ENCODE peak calls at places on chromosome 18, in five cellular contexts. One of them, this sample, is unnamed.

GRCh38 chr18:50190926-50191325 is 4.0 kb downstream of the MYO5B start:
- DNase-seq in T47D: no peak
- DNase-seq in H4: no peak
- DNase-seq in fibroblast of pulmonary artery: no peak
- DNase-seq in HCEC 1CT: no peak
- DNase-seq in this sample: no peak

GRCh38 chr18:48543228-48543627 is 4.4 kb downstream of the CTIF start:
- DNase-seq in T47D: no peak
- DNase-seq in H4: peak
- DNase-seq in fibroblast of pulmonary artery: no peak
- DNase-seq in HCEC 1CT: no peak
- DNase-seq in this sample: no peak

GRCh38 chr18:33183136-33183535 is 257.4 kb downstream of the CCDC178 start:
- DNase-seq in T47D: no peak
- DNase-seq in H4: no peak
- DNase-seq in fibroblast of pulmonary artery: no peak
- DNase-seq in HCEC 1CT: no peak
- DNase-seq in this sample: no peak

GRCh38 chr18:41484069-41484468 is 471.0 kb upstream of the PIK3C3 start:
- DNase-seq in T47D: no peak
- DNase-seq in H4: no peak
- DNase-seq in fibroblast of pulmonary artery: no peak
- DNase-seq in HCEC 1CT: no peak
- DNase-seq in this sample: no peak

GRCh38 chr18:24189664-24190346 is 50.9 kb downstream of the CABYR start:
- DNase-seq in T47D: no peak
- DNase-seq in H4: no peak
- DNase-seq in fibroblast of pulmonary artery: no peak
- DNase-seq in HCEC 1CT: no peak
- DNase-seq in this sample: no peak

GRCh38 chr18:36903215-36903928 is 74.4 kb downstream of the KIAA1328 start:
- DNase-seq in T47D: no peak
- DNase-seq in H4: no peak
- DNase-seq in fibroblast of pulmonary artery: peak
- DNase-seq in HCEC 1CT: no peak
- DNase-seq in this sample: peak

GRCh38 chr18:31100598-31101147 is 1.5 kb downstream of the DSC2 start:
- DNase-seq in T47D: peak
- DNase-seq in H4: no peak
- DNase-seq in fibroblast of pulmonary artery: peak
- DNase-seq in HCEC 1CT: no peak
- DNase-seq in this sample: no peak

GRCh38 chr18:10851824-10852225 is 297.5 kb downstream of the PIEZO2 start:
- DNase-seq in T47D: peak
- DNase-seq in H4: peak
- DNase-seq in fibroblast of pulmonary artery: peak
- DNase-seq in HCEC 1CT: peak
- DNase-seq in this sample: peak

GRCh38 chr18:42929181-42929580 is 186.3 kb downstream of the RIT2 start:
- DNase-seq in T47D: no peak
- DNase-seq in H4: no peak
- DNase-seq in fibroblast of pulmonary artery: peak
- DNase-seq in HCEC 1CT: no peak
- DNase-seq in this sample: peak

GRCh38 chr18:48609820-48610815 is 71.3 kb downstream of the CTIF start:
- DNase-seq in T47D: no peak
- DNase-seq in H4: no peak
- DNase-seq in fibroblast of pulmonary artery: no peak
- DNase-seq in HCEC 1CT: no peak
- DNase-seq in this sample: no peak

GRCh38 chr18:70931942-70932814 is 643.3 kb downstream of the SOCS6 start:
- DNase-seq in T47D: peak
- DNase-seq in H4: peak
- DNase-seq in fibroblast of pulmonary artery: peak
- DNase-seq in HCEC 1CT: no peak
- DNase-seq in this sample: peak

GRCh38 chr18:58195278-58195721 is 151.3 kb downstream of the NEDD4L start:
- DNase-seq in T47D: no peak
- DNase-seq in H4: no peak
- DNase-seq in fibroblast of pulmonary artery: no peak
- DNase-seq in HCEC 1CT: peak
- DNase-seq in this sample: no peak

GRCh38 chr18:79918089-79919011 is 33.1 kb downstream of the SLC66A2 start:
- DNase-seq in T47D: no peak
- DNase-seq in H4: no peak
- DNase-seq in fibroblast of pulmonary artery: no peak
- DNase-seq in HCEC 1CT: no peak
- DNase-seq in this sample: no peak

GRCh38 chr18:76255070-76255683 is 239.9 kb downstream of the ZNF516 start:
- DNase-seq in T47D: peak
- DNase-seq in H4: no peak
- DNase-seq in fibroblast of pulmonary artery: no peak
- DNase-seq in HCEC 1CT: no peak
- DNase-seq in this sample: no peak

GRCh38 chr18:67608909-67609308 is 92.4 kb upstream of the DSEL start:
- DNase-seq in T47D: no peak
- DNase-seq in H4: no peak
- DNase-seq in fibroblast of pulmonary artery: peak
- DNase-seq in HCEC 1CT: peak
- DNase-seq in this sample: peak

GRCh38 chr18:54946149-54946581 is 13.1 kb downstream of the CCDC68 start:
- DNase-seq in T47D: no peak
- DNase-seq in H4: peak
- DNase-seq in fibroblast of pulmonary artery: peak
- DNase-seq in HCEC 1CT: peak
- DNase-seq in this sample: peak

GRCh38 chr18:53153281-53153680 is 813.3 kb downstream of the DCC start:
- DNase-seq in T47D: peak
- DNase-seq in H4: peak
- DNase-seq in fibroblast of pulmonary artery: peak
- DNase-seq in HCEC 1CT: no peak
- DNase-seq in this sample: no peak

GRCh38 chr18:73458186-73458964 is 590.6 kb upstream of the NETO1 start:
- DNase-seq in T47D: no peak
- DNase-seq in H4: no peak
- DNase-seq in fibroblast of pulmonary artery: peak
- DNase-seq in HCEC 1CT: no peak
- DNase-seq in this sample: peak

GRCh38 chr18:28723506-28723905 is 546.6 kb upstream of the CDH2 start:
- DNase-seq in T47D: no peak
- DNase-seq in H4: no peak
- DNase-seq in fibroblast of pulmonary artery: no peak
- DNase-seq in HCEC 1CT: no peak
- DNase-seq in this sample: no peak

GRCh38 chr18:78582131-78582789 is 397.4 kb upstream of the SALL3 start:
- DNase-seq in T47D: no peak
- DNase-seq in H4: no peak
- DNase-seq in fibroblast of pulmonary artery: no peak
- DNase-seq in HCEC 1CT: no peak
- DNase-seq in this sample: no peak

GRCh38 chr18:59220164-59220783 is 316 bp downstream of the GRP start:
- DNase-seq in T47D: no peak
- DNase-seq in H4: no peak
- DNase-seq in fibroblast of pulmonary artery: no peak
- DNase-seq in HCEC 1CT: no peak
- DNase-seq in this sample: no peak

GRCh38 chr18:49878567-49878966 is 65.2 kb upstream of the ACAA2 start:
- DNase-seq in T47D: no peak
- DNase-seq in H4: no peak
- DNase-seq in fibroblast of pulmonary artery: peak
- DNase-seq in HCEC 1CT: no peak
- DNase-seq in this sample: peak

GRCh38 chr18:38654966-38655365 is 1089.4 kb upstream of the CELF4 start:
- DNase-seq in T47D: no peak
- DNase-seq in H4: no peak
- DNase-seq in fibroblast of pulmonary artery: peak
- DNase-seq in HCEC 1CT: no peak
- DNase-seq in this sample: no peak

GRCh38 chr18:79497638-79498081 is 101.9 kb downstream of the NFATC1 start:
- DNase-seq in T47D: no peak
- DNase-seq in H4: no peak
- DNase-seq in fibroblast of pulmonary artery: peak
- DNase-seq in HCEC 1CT: no peak
- DNase-seq in this sample: no peak

GRCh38 chr18:49016648-49017539 is 66.1 kb upstream of the SMAD7 start:
- DNase-seq in T47D: peak
- DNase-seq in H4: peak
- DNase-seq in fibroblast of pulmonary artery: peak
- DNase-seq in HCEC 1CT: peak
- DNase-seq in this sample: peak

GRCh38 chr18:70513502-70514171 is 224.8 kb downstream of the SOCS6 start:
- DNase-seq in T47D: no peak
- DNase-seq in H4: no peak
- DNase-seq in fibroblast of pulmonary artery: no peak
- DNase-seq in HCEC 1CT: no peak
- DNase-seq in this sample: no peak

GRCh38 chr18:2843161-2843560 is 3.6 kb upstream of the EMILIN2 start:
- DNase-seq in T47D: no peak
- DNase-seq in H4: no peak
- DNase-seq in fibroblast of pulmonary artery: no peak
- DNase-seq in HCEC 1CT: no peak
- DNase-seq in this sample: no peak